ENCODE peak calls at places on chromosomes 7 and 10, in four cellular contexts. G, U, N and W are unnamed samples.

GRCh38 chr7:42691030-42691639 is 220.7 kb downstream of the C7orf25 start:
- DNase-seq in N (no peak), U (no peak), G (peak), W (no peak)

GRCh38 chr7:5442757-5443305 is 19.2 kb upstream of the TNRC18 start:
- DNase-seq in G (no peak), U (no peak), N (no peak), W (no peak)

GRCh38 chr7:151178831-151179230 is 8.2 kb downstream of the ASB10 start:
- DNase-seq in G (no peak), U (no peak), N (no peak), W (no peak)

GRCh38 chr7:47147213-47147631 is 434.7 kb downstream of the TNS3 start:
- DNase-seq in N (no peak), G (no peak), U (no peak), W (no peak)

GRCh38 chr7:21125297-21125696 is 302.6 kb upstream of the SP4 start:
- DNase-seq in N (no peak), U (no peak), G (no peak), W (no peak)

GRCh38 chr7:29457565-29457971 is 106.1 kb upstream of the PRR15 start:
- DNase-seq in N (no peak), U (no peak), G (no peak), W (no peak)

GRCh38 chr7:30166155-30166840 is 31.5 kb downstream of the MTURN start:
- DNase-seq in G (no peak), U (peak), N (no peak), W (no peak)

GRCh38 chr10:33901166-33901565 is 566.7 kb upstream of the NRP1 start:
- DNase-seq in N (no peak), U (no peak), G (peak), W (no peak)

GRCh38 chr10:14353291-14353913 is 22.7 kb upstream of the FRMD4A start:
- DNase-seq in N (no peak), U (no peak), G (no peak), W (no peak)

GRCh38 chr7:39228946-39229345 is 251.2 kb downstream of the POU6F2 start:
- DNase-seq in U (no peak), G (peak), N (no peak), W (no peak)

GRCh38 chr7:150409300-150410030 is 30.3 kb downstream of the ZNF775 start:
- DNase-seq in U (no peak), N (no peak), G (no peak), W (no peak)

GRCh38 chr7:129270077-129270476 is 45.2 kb downstream of the AHCYL2 start:
- DNase-seq in U (no peak), N (no peak), G (no peak), W (no peak)

GRCh38 chr10:485776-486572 is 203.5 kb downstream of the DIP2C start:
- DNase-seq in U (peak), N (no peak), G (no peak), W (no peak)

GRCh38 chr10:132484922-132485321 is 52.7 kb upstream of the INPP5A start:
- DNase-seq in U (no peak), N (no peak), G (no peak), W (no peak)

GRCh38 chr7:129263168-129263567 is 38.3 kb downstream of the AHCYL2 start:
- DNase-seq in N (no peak), U (no peak), G (no peak), W (no peak)

GRCh38 chr7:5634107-5634950 is 147.1 kb downstream of the RNF216 start:
- DNase-seq in U (no peak), G (peak), N (peak), W (no peak)

GRCh38 chr7:111168182-111168581 is 77.3 kb downstream of the LRRN3 start:
- DNase-seq in N (no peak), G (peak), U (no peak), W (no peak)

GRCh38 chr7:36115448-36116321 is 37.4 kb upstream of the EEPD1 start:
- DNase-seq in N (peak), U (peak), G (peak), W (no peak)

GRCh38 chr10:110447886-110448285 is 49.8 kb upstream of the DUSP5 start:
- DNase-seq in G (no peak), N (no peak), U (no peak), W (no peak)

GRCh38 chr7:116864084-116864483 is 1.7 kb downstream of the CAPZA2 start:
- DNase-seq in N (no peak), U (no peak), G (no peak), W (no peak)

GRCh38 chr7:85135931-85136330 is 50.9 kb downstream of the SEMA3D start:
- DNase-seq in U (no peak), G (peak), N (no peak), W (no peak)

GRCh38 chr7:23474829-23475578 is 4.7 kb upstream of the IGF2BP3 start:
- DNase-seq in U (no peak), G (no peak), N (no peak), W (no peak)

GRCh38 chr7:98687331-98687863 is 70.3 kb downstream of the NPTX2 start:
- DNase-seq in G (no peak), N (no peak), U (no peak), W (no peak)

GRCh38 chr10:114703377-114704125 is 45.5 kb upstream of the ABLIM1 start:
- DNase-seq in N (no peak), G (peak), U (no peak), W (no peak)

GRCh38 chr7:21572914-21573313 is 30.1 kb downstream of the DNAH11 start:
- DNase-seq in N (no peak), G (no peak), U (no peak), W (no peak)

GRCh38 chr7:90334193-90334843 is 12.2 kb upstream of the GTPBP10 start:
- DNase-seq in N (no peak), U (no peak), G (no peak), W (no peak)

GRCh38 chr7:152436279-152437147 is 710 bp upstream of the KMT2C start:
- DNase-seq in N (peak), G (peak), U (peak), W (peak)

GRCh38 chr10:83897626-83898025 is 241.7 kb upstream of the GHITM start:
- DNase-seq in G (no peak), U (no peak), N (no peak), W (no peak)

GRCh38 chr10:114706458-114707055 is 48.5 kb upstream of the ABLIM1 start:
- DNase-seq in N (no peak), U (no peak), G (no peak), W (no peak)

GRCh38 chr10:94194256-94194655 is 168.5 kb downstream of the NOC3L start:
- DNase-seq in N (no peak), U (no peak), G (peak), W (no peak)
- TF ChIP-seq POLR2A in N (no peak), U (no peak), G (no peak), W (no peak)

GRCh38 chr7:1301812-1302310 is 69.2 kb downstream of the UNCX start:
- DNase-seq in U (no peak), N (no peak), G (no peak), W (no peak)

GRCh38 chr7:1300206-1300605 is 67.5 kb downstream of the UNCX start:
- DNase-seq in U (no peak), N (no peak), G (no peak), W (no peak)

GRCh38 chr7:1301054-1301811 is 68.6 kb downstream of the UNCX start:
- DNase-seq in N (no peak), G (no peak), U (no peak), W (no peak)

GRCh38 chr7:1300636-1301035 is 68.0 kb downstream of the UNCX start:
- DNase-seq in U (no peak), G (no peak), N (no peak), W (no peak)

DNA sequence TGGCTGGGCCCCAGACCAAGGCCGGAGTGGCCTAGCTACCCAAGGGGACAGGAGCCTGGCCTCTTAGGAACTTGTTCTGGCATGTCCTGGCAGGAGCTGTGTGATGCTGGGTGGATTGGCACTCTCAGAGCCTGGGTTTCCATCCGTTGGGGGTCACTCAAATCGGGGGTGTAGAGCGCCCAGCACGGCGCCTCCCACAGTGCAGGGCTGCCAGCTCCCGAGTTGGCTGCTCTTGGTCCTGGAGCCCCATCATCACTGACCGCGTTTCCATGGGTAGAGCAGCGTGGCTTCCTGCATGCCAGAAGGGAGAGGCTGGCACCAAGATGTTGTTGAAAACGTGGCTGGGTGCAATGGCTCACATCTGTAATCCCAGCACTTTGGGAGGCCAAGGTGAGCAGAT is 70.3 kb downstream of the UNCX start:
- DNase-seq in U (no peak), G (no peak), N (no peak), W (no peak)
- TF ChIP-seq CTCF in U (no peak), G (no peak), N (no peak), W (no peak)

GRCh38 chr7:7257899-7258692 is 75.8 kb downstream of the C1GALT1 start:
- DNase-seq in U (no peak), G (peak), N (no peak), W (no peak)
- H3K4me3 ChIP-seq in U (no peak), G (no peak), N (no peak), W (peak)

DNA sequence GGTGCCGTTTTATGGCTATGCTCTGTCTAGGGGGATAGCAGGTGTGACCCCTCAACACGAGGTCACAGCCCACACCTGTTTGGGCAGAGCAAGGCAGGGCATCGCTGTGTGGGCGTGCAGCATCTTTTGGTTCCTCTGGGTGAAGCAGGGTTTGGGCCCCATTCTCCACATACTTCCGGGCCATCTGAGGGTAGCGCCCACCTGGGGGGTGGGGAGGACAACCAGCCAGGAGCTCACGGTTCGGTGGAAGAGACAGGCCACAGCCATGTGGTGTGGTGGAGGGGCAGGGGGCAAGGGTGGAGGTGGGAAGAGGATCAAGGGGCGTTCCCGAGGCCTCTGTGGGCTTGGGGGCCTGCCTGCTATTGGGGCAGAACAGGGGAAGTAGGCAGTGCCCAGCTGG is 2.4 kb downstream of the SH2B2 start:
- DNase-seq in G (no peak), N (no peak), U (no peak), W (no peak)
- TF ChIP-seq POLR2A in G (no peak), N (no peak), U (no peak), W (no peak)

DNA sequence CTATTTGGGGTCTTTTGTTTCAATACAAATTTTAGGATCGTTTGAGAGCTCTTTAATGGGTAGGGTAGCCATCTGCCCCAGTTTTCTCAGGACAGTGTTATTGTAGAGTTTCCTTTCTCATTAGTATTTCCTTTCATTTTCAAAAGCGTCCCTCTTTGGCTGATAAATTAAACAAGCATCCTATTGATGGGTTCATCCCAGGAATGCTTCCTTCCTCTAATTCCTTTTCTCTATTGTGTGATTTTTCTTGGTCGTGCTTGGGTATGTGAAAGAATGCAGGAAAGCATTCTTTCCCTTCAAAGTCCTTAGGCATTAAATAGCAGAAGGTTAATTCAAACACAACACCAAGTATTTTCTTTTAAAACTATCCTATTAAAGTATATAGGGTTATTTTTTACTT is 14.0 kb downstream of the SLC13A1 start:
- DNase-seq in G (no peak), U (no peak), N (no peak), W (no peak)
- TF ChIP-seq CTCF in G (no peak), U (no peak), N (no peak), W (no peak)

GRCh38 chr10:61905446-61905725 is 3.9 kb downstream of the ARID5B start:
- DNase-seq in G (no peak), N (no peak), U (no peak), W (no peak)

GRCh38 chr10:61903991-61904350 is 2.5 kb downstream of the ARID5B start:
- DNase-seq in N (no peak), U (no peak), G (peak), W (no peak)

GRCh38 chr10:61905837-61906236 is 4.3 kb downstream of the ARID5B start:
- DNase-seq in N (no peak), G (no peak), U (no peak), W (no peak)

GRCh38 chr10:61903184-61903990 is 1.9 kb downstream of the ARID5B start:
- DNase-seq in U (peak), N (peak), G (peak), W (no peak)

DNA sequence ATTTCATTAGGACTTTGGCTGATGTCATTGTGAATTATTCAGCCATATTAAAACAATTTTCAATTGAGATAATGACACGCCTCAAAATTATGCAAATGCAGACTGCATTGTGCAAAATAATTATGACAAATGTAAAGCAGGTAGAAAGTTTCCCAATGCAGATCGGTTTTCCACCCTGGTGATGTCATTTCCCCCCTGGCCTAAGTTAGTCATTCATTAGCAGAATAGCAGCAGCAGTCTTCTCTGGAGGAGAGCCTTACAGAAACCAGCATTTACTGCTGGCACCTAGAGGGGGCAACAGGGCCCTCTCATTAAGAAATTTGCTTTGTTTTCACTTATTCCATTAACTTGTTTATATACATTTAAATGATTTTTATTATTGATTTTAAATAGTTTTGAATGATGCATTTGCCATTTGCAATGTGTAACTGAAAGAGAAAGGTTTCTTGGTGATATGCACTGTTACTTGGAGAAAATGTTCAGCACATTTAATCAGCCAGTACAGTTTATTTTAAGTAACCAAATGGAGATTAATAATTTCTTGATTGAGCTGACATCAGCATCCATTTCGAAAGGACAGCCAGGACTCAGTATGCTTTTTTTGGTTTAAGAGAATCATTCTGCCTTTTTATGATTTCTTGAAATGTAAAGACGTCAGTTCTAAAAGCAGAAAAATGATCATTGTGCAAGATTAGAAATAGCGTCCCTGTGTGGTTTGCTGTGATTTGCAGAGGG is 3.4 kb downstream of the ARID5B start:
- DNase-seq in U (no peak), N (no peak), G (peak), W (no peak)
- H3K4me3 ChIP-seq in U (no peak), N (no peak), G (peak), W (peak)

DNA sequence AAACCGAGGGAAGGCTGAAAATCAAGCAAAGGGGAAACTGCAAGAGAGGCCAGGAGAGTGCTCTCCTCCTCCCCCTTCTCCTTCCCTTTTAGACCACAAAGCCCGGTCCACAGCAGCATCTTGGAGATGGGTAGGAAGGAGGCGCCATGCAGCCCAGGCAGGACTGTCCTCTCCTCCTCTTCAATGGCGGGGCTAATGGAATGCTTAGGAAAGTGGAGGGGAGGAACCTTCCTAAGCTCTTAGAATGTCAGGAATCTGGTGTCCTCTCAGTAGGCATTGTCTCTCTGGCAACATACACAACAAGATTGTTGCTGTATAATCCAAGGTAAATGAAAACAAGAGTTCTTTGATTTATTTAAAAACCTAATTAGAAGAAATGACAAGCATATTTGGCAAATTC is 185.1 kb downstream of the DGKI start:
- DNase-seq in U (no peak), G (no peak), N (no peak), W (no peak)
- TF ChIP-seq POLR2A in U (no peak), G (no peak), N (no peak), W (no peak)

DNA sequence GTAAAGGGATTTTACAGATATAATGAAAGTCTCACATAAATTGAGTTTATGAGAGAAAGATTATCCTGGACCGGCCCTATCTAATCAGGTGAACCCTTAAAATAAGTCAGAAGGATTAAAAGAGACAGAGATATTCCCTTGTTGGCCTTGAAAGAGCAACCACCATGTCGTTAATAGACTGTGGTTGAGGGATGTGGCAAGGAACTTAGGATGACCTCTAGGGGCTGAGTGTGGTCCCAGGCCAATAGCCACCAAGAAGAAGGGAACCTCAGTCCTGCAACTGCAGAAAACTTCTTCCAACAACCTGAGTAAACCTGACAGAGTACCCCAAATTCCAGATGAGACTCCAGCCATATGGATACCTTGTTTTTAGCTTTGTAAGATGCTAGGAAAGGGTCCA is 121.5 kb downstream of the POLR1F start:
- DNase-seq in G (no peak), N (no peak), U (no peak), W (no peak)
- TF ChIP-seq CTCF in G (no peak), N (no peak), U (no peak), W (no peak)

GRCh38 chr10:4512557-4513286 is 313.3 kb upstream of the AKR1E2 start:
- DNase-seq in N (peak), G (peak), U (peak), W (no peak)

GRCh38 chr10:4509405-4509804 is 316.6 kb upstream of the AKR1E2 start:
- DNase-seq in G (no peak), N (no peak), U (no peak), W (no peak)

GRCh38 chr10:4511559-4511958 is 314.4 kb upstream of the AKR1E2 start:
- DNase-seq in G (no peak), U (no peak), N (no peak), W (no peak)

GRCh38 chr10:4515711-4516110 is 310.3 kb upstream of the AKR1E2 start:
- DNase-seq in N (no peak), U (no peak), G (no peak), W (no peak)

GRCh38 chr10:4514445-4515108 is 311.4 kb upstream of the AKR1E2 start:
- DNase-seq in U (no peak), N (peak), G (no peak), W (no peak)
- H3K4me3 ChIP-seq in U (no peak), N (no peak), G (no peak), W (no peak)

GRCh38 chr10:24951201-24952145 is 933 bp downstream of the PRTFDC1 start:
- DNase-seq in N (peak), U (peak), G (no peak), W (no peak)
- TF ChIP-seq POLR2A in N (no peak), U (no peak), G (no peak), W (no peak)